ENCODE peak calls at places on chromosomes 4 and X, in four cellular contexts. O is AG10803, X is right atrium auricular region, S is mucosa of descending colon. V is an unnamed sample.

GRCh38 chrX:37701588-37701987 is 16.0 kb downstream of the XK start:
- DNase-seq in O (no peak), X (no peak), S (no peak), V (no peak)

GRCh38 chr4:105976913-105977312 is 81.6 kb downstream of the NPNT start:
- DNase-seq in O (no peak), X (no peak), S (no peak), V (no peak)

GRCh38 chr4:10315638-10316037 is 141.6 kb downstream of the ZNF518B start:
- DNase-seq in O (no peak), X (no peak), S (no peak), V (no peak)

GRCh38 chr4:68361146-68361589 is 11.3 kb upstream of the YTHDC1 start:
- DNase-seq in O (peak), X (no peak), S (no peak), V (peak)

GRCh38 chr4:176549161-176549865 is 229.5 kb downstream of the SPCS3 start:
- DNase-seq in O (no peak), X (no peak), S (no peak), V (no peak)

GRCh38 chrX:28659269-28659668 is 72.0 kb downstream of the IL1RAPL1 start:
- DNase-seq in O (no peak), X (no peak), S (no peak), V (no peak)

GRCh38 chr4:182367153-182367552 is 124.0 kb downstream of the TENM3 start:
- DNase-seq in O (no peak), X (no peak), S (no peak), V (no peak)

GRCh38 chr4:186755550-186756519 is 32.2 kb upstream of the FAT1 start:
- DNase-seq in O (no peak), X (no peak), S (no peak), V (no peak)

GRCh38 chrX:80667967-80668366 is 141.7 kb downstream of the BRWD3 start:
- DNase-seq in O (no peak), X (no peak), S (no peak), V (no peak)

GRCh38 chr4:141425124-141425523 is 204.4 kb downstream of the ZNF330 start:
- DNase-seq in O (peak), X (no peak), S (no peak), V (no peak)

GRCh38 chr4:158255727-158256324 is 45.5 kb downstream of the TMEM144 start:
- DNase-seq in O (peak), X (no peak), S (no peak), V (peak)

DNA sequence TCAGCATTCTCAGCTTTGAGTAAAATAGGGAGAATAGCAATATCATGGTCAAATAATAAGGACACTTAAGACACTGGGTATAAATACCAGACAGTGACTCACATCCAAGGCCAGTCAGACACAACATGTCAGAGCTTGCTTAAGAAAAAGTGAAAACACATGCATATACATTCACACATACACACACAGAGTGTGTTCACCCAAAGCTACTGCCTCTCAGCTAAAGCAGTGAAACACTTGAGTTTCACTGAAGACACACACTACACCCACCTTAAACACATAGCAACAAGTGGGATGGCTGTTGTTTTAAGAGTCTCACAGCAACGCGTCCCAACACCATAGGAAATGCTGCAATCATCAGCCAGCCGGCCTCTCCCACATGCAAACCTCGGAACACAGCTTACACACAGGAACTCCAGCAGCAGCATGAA is 14.4 kb downstream of the SHROOM4 start:
- DNase-seq in O (peak), X (peak), S (peak), V (no peak)
- TF ChIP-seq CTCF in O (no peak), X (no peak), S (no peak), V (no peak)

DNA sequence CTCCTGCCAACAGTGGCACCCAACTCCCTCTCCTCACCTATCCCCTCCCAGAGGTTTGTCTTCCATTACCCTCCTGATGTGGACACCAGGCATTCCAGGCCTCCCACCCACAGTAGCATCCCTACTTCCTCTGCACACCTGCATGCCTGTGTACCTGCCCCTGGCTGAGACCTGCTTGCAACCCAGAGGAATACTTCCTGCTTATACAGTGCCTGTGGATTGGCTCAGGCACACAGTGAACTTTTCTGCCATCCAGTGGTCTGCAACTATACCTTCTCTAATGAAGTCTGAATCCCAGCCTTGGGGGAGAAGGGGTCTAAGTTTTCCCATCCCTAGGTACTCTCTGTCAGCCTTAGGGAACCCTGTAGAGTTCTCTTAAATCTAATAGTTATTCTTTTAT is 169.9 kb downstream of the IQCM start:
- DNase-seq in O (no peak), X (no peak), S (no peak), V (no peak)
- TF ChIP-seq CTCF in O (no peak), X (no peak), S (no peak), V (no peak)

GRCh38 chr4:138555584-138555983 is 313.4 kb upstream of the SLC7A11 start:
- DNase-seq in O (no peak), X (no peak), S (no peak), V (no peak)
- TF ChIP-seq CTCF in O (peak), X (no peak), S (no peak), V (no peak)

GRCh38 chr4:150080335-150080734 is 2.1 kb downstream of the DCLK2 start:
- DNase-seq in O (peak), X (no peak), S (no peak), V (no peak)

GRCh38 chr4:150082241-150082640 is 4.0 kb downstream of the DCLK2 start:
- DNase-seq in O (no peak), X (no peak), S (no peak), V (no peak)

GRCh38 chr4:150078041-150078995 is at the start of gene DCLK2:
- DNase-seq in O (peak), X (peak), S (peak), V (peak)

GRCh38 chr4:150080875-150081274 is 2.6 kb downstream of the DCLK2 start:
- DNase-seq in O (no peak), X (no peak), S (no peak), V (no peak)

DNA sequence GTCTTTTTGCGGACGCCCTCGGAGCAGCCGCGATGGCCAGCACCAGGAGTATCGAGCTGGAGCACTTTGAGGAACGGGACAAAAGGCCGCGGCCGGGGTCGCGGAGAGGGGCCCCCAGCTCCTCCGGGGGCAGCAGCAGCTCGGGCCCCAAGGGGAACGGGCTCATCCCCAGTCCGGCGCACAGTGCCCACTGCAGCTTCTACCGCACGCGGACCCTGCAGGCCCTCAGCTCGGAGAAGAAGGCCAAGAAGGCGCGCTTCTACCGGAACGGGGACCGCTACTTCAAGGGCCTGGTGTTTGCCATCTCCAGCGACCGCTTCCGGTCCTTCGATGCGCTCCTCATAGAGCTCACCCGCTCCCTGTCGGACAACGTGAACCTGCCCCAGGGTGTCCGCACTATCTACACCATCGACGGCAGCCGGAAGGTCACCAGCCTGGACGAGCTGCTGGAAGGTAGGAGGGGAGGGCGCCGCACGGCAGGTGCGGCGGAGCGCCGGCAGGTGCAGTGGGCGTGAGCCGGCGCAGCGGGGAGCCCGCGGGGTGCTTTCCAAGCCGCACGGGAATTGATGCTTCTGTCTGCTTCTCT is 844 bp downstream of the DCLK2 start:
- DNase-seq in O (peak), X (no peak), S (peak), V (peak)
- TF ChIP-seq CTCF in O (no peak), X (no peak), S (no peak), V (no peak)

GRCh38 chr4:24078347-24078962 is 188.6 kb upstream of the PPARGC1A start:
- DNase-seq in O (no peak), X (no peak), S (no peak), V (no peak)
- TF ChIP-seq CTCF in O (no peak), X (no peak), S (no peak), V (no peak)

GRCh38 chrX:23003121-23003520 is 3.4 kb downstream of the DDX53 start:
- DNase-seq in O (peak), X (no peak), S (no peak), V (no peak)

GRCh38 chrX:23012162-23012561 is 12.4 kb downstream of the DDX53 start:
- DNase-seq in O (no peak), X (no peak), S (no peak), V (no peak)

GRCh38 chrX:23012636-23013035 is 12.9 kb downstream of the DDX53 start:
- DNase-seq in O (no peak), X (no peak), S (no peak), V (no peak)

DNA sequence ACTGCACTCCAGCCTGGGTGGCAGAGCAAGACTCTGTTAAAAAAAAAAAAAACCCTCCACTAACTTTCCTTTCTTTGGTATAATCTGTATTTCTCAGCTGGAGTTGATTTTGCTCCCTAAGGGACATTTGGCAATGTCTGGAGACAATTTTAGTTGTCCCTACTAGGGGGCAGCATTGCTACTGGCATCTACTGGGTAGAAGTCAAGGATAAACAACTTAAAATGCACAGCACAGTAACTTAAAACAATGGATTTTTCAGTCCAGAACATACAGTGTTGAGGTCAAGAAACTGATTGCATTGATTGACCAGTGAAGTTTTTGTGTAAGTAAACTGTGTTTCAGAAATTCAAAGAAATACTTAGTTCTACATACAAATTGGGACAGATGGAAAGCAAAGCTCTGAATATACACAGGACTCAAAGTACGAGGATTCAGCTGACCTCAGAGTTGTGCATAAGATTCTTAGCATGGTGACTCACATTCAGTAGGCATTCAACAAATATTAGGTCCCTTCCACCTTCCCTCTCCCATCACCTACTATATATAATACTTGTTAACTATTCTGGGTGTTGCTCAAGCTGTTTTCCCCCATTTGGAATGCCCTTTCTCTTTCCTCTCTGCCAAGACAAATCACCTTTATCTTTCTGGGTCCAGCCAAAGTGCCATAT is 8.8 kb downstream of the DDX53 start:
- DNase-seq in O (peak), X (no peak), S (no peak), V (peak)
- TF ChIP-seq CTCF in O (peak), X (peak), S (no peak), V (peak)

V was measured in Calu3.